ENCODE peak calls at places on chromosomes 3 and 15, in ten cellular contexts. A is stomach, U is GM12891, P is IMR-90, O is ovary, N is heart left ventricle, V is uterus, H is sigmoid colon, T is breast epithelium, E is K562. B is an unnamed sample.

GRCh38 chr15:26891448-26891881 is 24.6 kb downstream of the GABRA5 start:
- DNase-seq in T (peak), E (peak), O (no peak), A (peak), U (no peak), P (peak), V (no peak), H (no peak), N (peak), B (peak)

GRCh38 chr3:27216955-27217552 is 152.1 kb downstream of the NEK10 start:
- DNase-seq in P (peak), U (no peak), N (no peak), A (no peak), O (no peak), V (no peak), H (no peak), T (no peak), E (no peak), B (no peak)

GRCh38 chr3:47413751-47414150 is 32.9 kb downstream of the PTPN23 start:
- DNase-seq in A (no peak), N (no peak), E (no peak), U (no peak), P (no peak), O (no peak), V (no peak), H (no peak), T (no peak), B (no peak)

GRCh38 chr3:143654906-143655305 is 193.4 kb downstream of the SLC9A9 start:
- DNase-seq in T (no peak), O (no peak), A (no peak), P (no peak), H (no peak), V (no peak), N (no peak), U (no peak), E (no peak), B (no peak)

GRCh38 chr3:59908280-59908679 is 858.5 kb upstream of the CFAP20DC start:
- DNase-seq in O (no peak), N (no peak), E (no peak), U (no peak), H (no peak), T (no peak), V (no peak), A (no peak), P (no peak), B (no peak)

GRCh38 chr3:186826978-186827857 is 15.3 kb upstream of the ADIPOQ start:
- DNase-seq in A (peak), U (peak), E (peak), T (peak), O (peak), V (peak), H (peak), P (peak), N (peak), B (peak)

GRCh38 chr3:151263126-151263525 is 15.2 kb downstream of the P2RY14 start:
- DNase-seq in N (no peak), U (no peak), T (no peak), H (no peak), O (no peak), A (no peak), V (peak), E (no peak), P (peak), B (no peak)

GRCh38 chr3:121667333-121667732 is 6.6 kb upstream of the HCLS1 start:
- DNase-seq in H (no peak), N (no peak), E (no peak), T (no peak), A (no peak), V (no peak), U (no peak), P (no peak), O (no peak), B (no peak)

GRCh38 chr3:13018561-13019242 is 54.5 kb downstream of the IQSEC1 start:
- DNase-seq in A (no peak), N (no peak), O (no peak), V (no peak), E (no peak), P (no peak), U (no peak), H (no peak), T (peak), B (no peak)

GRCh38 chr3:112481342-112481870 is 17.9 kb downstream of the BTLA start:
- DNase-seq in O (no peak), T (no peak), N (no peak), U (no peak), E (no peak), V (no peak), H (no peak), A (no peak), P (no peak), B (no peak)
- TF ChIP-seq POLR2A in O (no peak), T (no peak), N (no peak), U (no peak), E (no peak), V (no peak), H (no peak), A (no peak), P (no peak), B (no peak)

GRCh38 chr3:42472555-42472954 is 29.9 kb upstream of the VIPR1 start:
- DNase-seq in P (no peak), T (no peak), N (no peak), E (no peak), H (no peak), U (no peak), O (no peak), A (no peak), V (no peak), B (no peak)

GRCh38 chr3:42476225-42477160 is 25.9 kb upstream of the VIPR1 start:
- DNase-seq in N (no peak), H (no peak), A (peak), O (no peak), U (no peak), T (peak), P (no peak), E (no peak), V (no peak), B (no peak)

GRCh38 chr3:42478830-42479229 is 23.6 kb upstream of the VIPR1 start:
- DNase-seq in U (no peak), A (no peak), T (no peak), E (no peak), N (no peak), P (no peak), V (no peak), H (no peak), O (no peak), B (no peak)

GRCh38 chr3:42477696-42478095 is 24.7 kb upstream of the VIPR1 start:
- DNase-seq in V (no peak), T (no peak), P (no peak), O (no peak), E (no peak), H (no peak), A (no peak), N (no peak), U (no peak), B (no peak)

GRCh38 chr3:42473083-42473932 is 29.1 kb upstream of the VIPR1 start:
- DNase-seq in V (no peak), N (no peak), P (peak), O (no peak), T (no peak), U (no peak), H (no peak), A (peak), E (no peak), B (no peak)
- TF ChIP-seq POLR2A in V (no peak), N (no peak), P (no peak), O (no peak), T (no peak), U (no peak), H (no peak), A (no peak), E (no peak), B (no peak)

GRCh38 chr3:53184701-53185100 is 23.7 kb downstream of the PRKCD start:
- DNase-seq in H (no peak), E (no peak), U (no peak), T (no peak), N (peak), A (no peak), P (no peak), V (no peak), O (no peak), B (no peak)
- TF ChIP-seq POLR2A in H (no peak), E (no peak), U (no peak), T (no peak), N (no peak), A (no peak), P (no peak), V (no peak), O (no peak), B (no peak)

DNA sequence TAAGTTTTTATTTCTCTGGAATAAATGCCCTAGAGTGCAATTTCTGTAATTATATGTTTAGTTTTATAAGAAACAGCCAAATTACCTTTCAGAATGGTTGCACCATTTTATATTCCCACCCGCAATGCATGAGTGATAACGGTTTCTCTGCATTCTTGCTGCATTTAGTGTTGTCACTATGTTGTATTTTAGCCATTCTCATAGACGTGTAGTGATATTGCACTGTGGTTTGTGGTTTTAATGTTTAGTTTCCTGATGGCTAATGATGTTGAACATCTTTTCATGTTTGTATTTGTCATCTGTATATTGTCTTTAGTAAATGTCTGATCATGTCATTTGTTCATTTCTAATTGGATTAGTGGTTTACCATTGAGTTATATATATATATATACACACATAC is 73.0 kb upstream of the GOLIM4 start:
- DNase-seq in U (no peak), H (no peak), E (no peak), V (no peak), O (no peak), P (no peak), T (no peak), A (no peak), N (no peak), B (no peak)
- TF ChIP-seq POLR2A in U (no peak), H (no peak), E (no peak), V (no peak), O (no peak), P (no peak), T (no peak), A (no peak), N (no peak), B (no peak)

GRCh38 chr15:78950906-78951840 is 6.3 kb upstream of the CTSH start:
- DNase-seq in V (no peak), H (no peak), E (no peak), T (no peak), P (peak), A (no peak), O (no peak), N (no peak), U (no peak), B (peak)
- TF ChIP-seq POLR2A in V (no peak), H (no peak), E (no peak), T (no peak), P (no peak), A (no peak), O (no peak), N (no peak), U (no peak), B (no peak)